ENCODE peak calls at places on chromosomes 4 and X, in five cellular contexts. A is nucleus accumbens; N is GM10248; E is activated naive CD8-positive, alpha-beta T cell treated with anti-CD3 and anti-CD28 coated beads, Interleukin-2, amount 10 ng/mL, durations not matched to agents 7 days and 5 days; O is upper lobe of right lung. W is an unnamed sample.

GRCh38 chr4:161595230-161595771 is 568.5 kb downstream of the FSTL5 start:
- DNase-seq in O (no peak), A (no peak), N (no peak), E (no peak), W (no peak)

GRCh38 chr4:176927664-176928063 is 134.9 kb upstream of the VEGFC start:
- DNase-seq in E (no peak), N (no peak), O (no peak), A (no peak), W (no peak)

GRCh38 chrX:47539860-47540259 is 21.1 kb upstream of the ARAF start:
- DNase-seq in A (no peak), O (no peak), N (no peak), E (no peak), W (no peak)

GRCh38 chr4:40840985-40841571 is 91.3 kb downstream of the NSUN7 start:
- DNase-seq in O (peak), N (peak), A (peak), E (peak), W (peak)

GRCh38 chr4:118351851-118352827 is 664 bp downstream of the PRSS12 start:
- DNase-seq in O (peak), A (no peak), N (peak), E (peak), W (peak)

GRCh38 chrX:24479924-24480722 is 15.0 kb downstream of the PDK3 start:
- DNase-seq in E (peak), N (peak), A (no peak), O (peak), W (peak)

GRCh38 chrX:115561605-115562491 is 874 bp downstream of the PLS3 start:
- DNase-seq in A (no peak), O (peak), E (peak), N (peak), W (peak)

GRCh38 chr4:2259541-2260267 is 2.2 kb downstream of the MXD4 start:
- DNase-seq in N (no peak), O (peak), A (no peak), E (no peak), W (no peak)

GRCh38 chr4:26197018-26197779 is 123.6 kb upstream of the RBPJ start:
- DNase-seq in N (peak), A (no peak), E (peak), O (no peak), W (peak)

GRCh38 chr4:95363966-95364365 is 184.8 kb downstream of the UNC5C start:
- DNase-seq in E (no peak), O (no peak), A (no peak), N (no peak), W (no peak)

GRCh38 chr4:20813698-20814097 is 113.4 kb downstream of the PACRGL start:
- DNase-seq in E (no peak), O (no peak), N (no peak), A (no peak), W (no peak)

GRCh38 chr4:100982345-100982744 is 365.0 kb downstream of the PPP3CA start:
- DNase-seq in O (no peak), A (no peak), E (no peak), N (no peak), W (no peak)

GRCh38 chr4:78372282-78372988 is 179.1 kb upstream of the ANXA3 start:
- DNase-seq in N (no peak), E (no peak), O (no peak), A (no peak), W (no peak)

GRCh38 chr4:105146286-105147219 is at the start of gene TET2:
- DNase-seq in O (peak), A (peak), N (peak), E (peak), W (peak)

GRCh38 chrX:16445166-16445752 is 204.7 kb upstream of the S100G start:
- DNase-seq in O (no peak), E (no peak), N (peak), A (no peak), W (peak)

GRCh38 chr4:159520074-159520473 is 417.2 kb downstream of the RAPGEF2 start:
- DNase-seq in A (no peak), E (no peak), O (no peak), N (no peak), W (no peak)